ENCODE peak calls at places on chromosomes 6 and 20, in four cellular contexts. P is HCT116, W is thyroid gland, U is adrenal gland. K is an unnamed sample. For H3K9me3, the result is how much of the 10 kb centered on the place peaks cover.

GRCh38 chr6:113182370-113183141 is 674.6 kb upstream of the MARCKS start:
- DNase-seq in W (no peak), P (no peak), U (no peak), K (no peak)

GRCh38 chr6:32187009-32187709 is 2.8 kb downstream of the PBX2 start:
- DNase-seq in W (no peak), P (no peak), U (no peak), K (no peak)

GRCh38 chr6:116682334-116682712 is 1.3 kb downstream of the KPNA5 start:
- DNase-seq in U (peak), W (peak), P (no peak), K (peak)

GRCh38 chr20:54190200-54190599 is 16.4 kb upstream of the CYP24A1 start:
- DNase-seq in P (no peak), W (no peak), U (no peak), K (no peak)

GRCh38 chr6:83065511-83066192 is at the start of gene UBE3D:
- DNase-seq in U (peak), W (peak), P (peak), K (peak)

GRCh38 chr6:158758941-158759479 is 60.2 kb downstream of the EZR start:
- DNase-seq in U (no peak), P (no peak), W (no peak), K (no peak)

GRCh38 chr6:95325858-95326257 is 251.5 kb upstream of the MANEA start:
- DNase-seq in W (no peak), P (no peak), U (no peak), K (no peak)

GRCh38 chr6:69813508-69813907 is 16.7 kb upstream of the LMBRD1 start:
- DNase-seq in P (no peak), W (no peak), U (no peak), K (no peak)

DNA sequence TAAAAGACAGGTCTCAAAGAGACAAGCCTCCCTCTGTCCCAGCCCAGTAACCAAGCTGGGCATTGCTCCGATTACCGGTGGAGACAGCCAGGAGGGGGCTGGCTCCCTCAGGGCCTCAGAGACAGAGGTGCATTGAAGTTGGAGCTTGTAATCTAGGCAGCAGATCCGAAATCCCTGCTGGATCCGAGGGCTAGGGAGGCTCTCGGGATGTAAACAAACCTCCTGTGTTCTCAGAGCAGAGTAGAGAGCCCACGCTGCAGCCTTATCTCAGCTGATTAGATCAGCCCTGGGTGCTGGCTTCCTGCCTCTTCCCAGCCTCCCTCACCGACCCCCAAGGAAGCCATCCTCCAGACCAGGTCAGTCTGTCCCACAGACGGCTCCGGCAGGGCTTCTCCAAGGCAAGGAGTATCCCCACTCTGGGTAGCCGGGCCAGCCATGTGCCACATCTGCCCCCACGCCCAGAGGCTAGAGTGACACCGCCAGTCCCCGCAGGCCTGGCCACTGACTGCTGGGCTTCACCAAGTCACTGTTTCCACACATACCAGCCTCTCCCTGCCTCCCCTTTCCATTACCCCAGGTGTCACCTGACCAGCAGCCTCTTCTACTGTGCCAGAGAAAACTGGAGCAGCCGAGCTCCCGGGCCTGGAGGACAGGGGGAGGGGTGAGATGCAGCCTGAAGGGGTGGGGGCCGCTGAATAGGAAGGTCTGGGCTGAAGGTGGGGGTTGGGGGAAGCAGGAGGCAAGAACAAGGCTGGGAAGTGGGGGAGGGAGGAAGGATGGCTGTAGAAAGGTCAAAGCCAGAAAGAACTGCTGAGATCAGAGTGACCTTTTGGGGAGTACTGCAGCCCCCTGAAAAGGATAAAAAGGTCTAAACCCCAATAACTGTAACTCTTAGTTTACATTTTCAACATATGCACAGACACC is 6.0 kb downstream of the SDC4 start:
- DNase-seq in W (peak), P (no peak), U (peak), K (peak)
- H3K4me3 ChIP-seq in W (no peak), P (peak), U (peak), K (peak)

DNA sequence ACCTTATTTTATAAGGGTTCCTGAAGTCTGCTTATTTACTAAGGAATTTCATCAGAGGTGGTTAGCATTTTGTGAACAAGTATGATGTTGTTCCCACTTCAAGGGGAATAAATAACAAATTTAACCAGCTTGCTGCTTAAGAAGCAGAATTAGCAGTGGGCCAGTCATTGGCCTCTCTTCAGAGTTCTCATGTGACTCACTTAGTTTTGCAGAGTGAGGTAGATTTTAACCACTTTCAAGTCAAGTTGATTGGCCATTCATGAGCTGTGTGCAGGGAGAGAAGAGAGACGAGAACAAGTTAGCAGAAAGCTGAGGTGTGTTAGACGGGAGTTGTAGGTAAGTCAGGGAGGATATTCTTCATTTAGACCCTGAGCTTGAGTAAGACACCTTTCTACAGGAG is 18.1 kb downstream of the TOP1 start:
- DNase-seq in W (peak), U (no peak), P (no peak), K (no peak)
- TF ChIP-seq POLR2A in W (no peak), U (no peak), P (no peak), K (no peak)

DNA sequence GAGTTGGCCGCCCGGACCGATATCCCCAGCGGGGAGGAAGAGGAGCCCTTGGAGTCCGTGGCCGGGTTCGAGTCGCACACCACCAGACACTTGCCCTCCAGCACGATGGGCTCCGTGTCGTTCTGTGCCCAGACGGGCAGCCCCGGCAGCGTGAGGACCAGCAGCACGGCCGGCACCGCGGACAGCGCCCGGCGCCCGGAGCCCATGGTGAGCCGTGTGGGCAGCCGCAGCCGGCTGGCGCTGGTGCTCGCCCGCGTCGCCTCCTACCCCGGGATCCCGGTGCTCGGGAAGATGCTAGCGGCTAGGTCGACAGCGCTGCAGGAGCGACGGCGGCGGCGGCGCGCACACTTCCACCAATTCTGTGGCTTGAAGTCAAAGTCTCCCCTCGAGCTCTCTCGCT is 1.4 kb downstream of the CBLN4 start:
- DNase-seq in P (no peak), W (peak), U (no peak), K (peak)
- H3K9me3 ChIP-seq in P (under half), W (under half), U (under half), K (under half)

DNA sequence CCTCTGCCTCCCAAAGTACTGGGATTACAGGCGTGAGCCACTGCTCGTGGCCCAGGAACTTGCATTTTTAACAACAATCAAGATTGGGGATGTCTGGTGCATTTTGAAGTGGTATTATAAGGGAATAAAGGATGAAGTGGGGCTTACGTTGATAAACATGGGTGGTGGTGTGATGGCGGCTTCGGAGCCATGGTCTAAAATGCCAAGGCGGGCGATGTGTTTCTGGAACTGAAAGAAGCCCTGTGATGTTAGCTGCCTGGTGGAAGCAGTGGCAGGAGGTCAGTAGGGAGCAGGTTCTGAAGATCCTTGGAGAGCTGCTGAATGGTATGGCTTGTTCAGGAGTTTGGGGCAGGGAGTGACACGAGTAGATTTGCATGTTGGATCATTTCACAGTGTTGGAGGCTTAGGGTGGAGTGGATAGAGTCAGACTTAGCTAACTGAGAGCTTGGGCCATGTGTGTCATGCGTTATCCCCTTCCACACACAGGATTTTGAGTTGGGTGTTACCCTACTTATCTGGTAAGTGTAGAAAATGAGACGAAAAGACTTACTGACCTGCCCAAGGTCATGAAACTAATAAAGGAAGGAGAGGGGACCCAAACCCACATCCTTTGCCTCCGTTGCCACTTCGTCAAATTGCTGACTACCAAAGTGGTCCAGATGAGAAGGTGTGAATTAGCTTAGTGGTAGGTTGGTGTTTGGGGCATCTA is 1.5 kb downstream of the NELFCD start:
- DNase-seq in U (no peak), W (no peak), P (no peak), K (no peak)
- H3K4me3 ChIP-seq in U (peak), W (no peak), P (peak), K (peak)

GRCh38 chr6:44057931-44058616 is 69.2 kb downstream of the MRPL14 start:
- DNase-seq in P (no peak), W (no peak), U (no peak), K (no peak)
- TF ChIP-seq POLR2A in P (no peak), W (no peak), U (no peak), K (no peak)

K was measured in ovary.